ENCODE peak calls at places on chromosome 10, in four cellular contexts. Q is HCT116, L is K562, G is HepG2. O is an unnamed sample.

GRCh38 chr10:62045765-62046521 is 144.4 kb downstream of the ARID5B start:
- DNase-seq in Q (no peak), L (no peak), G (peak), O (no peak)

GRCh38 chr10:124565565-124566221 is 104.1 kb downstream of the LHPP start:
- DNase-seq in L (peak), G (peak), Q (peak), O (no peak)

GRCh38 chr10:65570143-65571010 is 1355.5 kb upstream of the LRRTM3 start:
- DNase-seq in Q (peak), L (peak), G (peak), O (no peak)

GRCh38 chr10:13589316-13589715 is 2.6 kb downstream of the PRPF18 start:
- DNase-seq in Q (no peak), G (no peak), L (no peak), O (no peak)

GRCh38 chr10:61606971-61607907 is 55.5 kb upstream of the CABCOCO1 start:
- DNase-seq in G (peak), L (peak), Q (peak), O (no peak)

GRCh38 chr10:129653861-129654260 is 186.8 kb downstream of the MGMT start:
- DNase-seq in Q (no peak), G (no peak), L (no peak), O (no peak)

GRCh38 chr10:22315455-22316285 is 518 bp upstream of the COMMD3 start:
- DNase-seq in L (no peak), G (no peak), Q (no peak), O (no peak)

GRCh38 chr10:127243490-127244272 is 47.3 kb upstream of the INSYN2A start:
- DNase-seq in L (peak), Q (peak), G (peak), O (no peak)

GRCh38 chr10:22005763-22006162 is 2.2 kb upstream of the DNAJC1 start:
- DNase-seq in Q (no peak), G (no peak), L (no peak), O (no peak)

GRCh38 chr10:93160140-93160539 is 86.4 kb downstream of the CYP26A1 start:
- DNase-seq in Q (no peak), G (no peak), L (no peak), O (no peak)

GRCh38 chr10:131790021-131790420 is 110.8 kb upstream of the PPP2R2D start:
- DNase-seq in G (no peak), L (peak), Q (peak), O (no peak)

GRCh38 chr10:78316451-78316931 is 282.8 kb downstream of the RPS24 start:
- DNase-seq in G (no peak), L (no peak), Q (no peak), O (no peak)

GRCh38 chr10:86836044-86836443 is 79.6 kb downstream of the BMPR1A start:
- DNase-seq in Q (no peak), G (no peak), L (no peak), O (no peak)

GRCh38 chr10:110774069-110775021 is 97.4 kb upstream of the PDCD4 start:
- DNase-seq in L (peak), G (peak), Q (peak), O (peak)

GRCh38 chr10:117131390-117132327 is 6.4 kb downstream of the VAX1 start:
- DNase-seq in L (peak), G (no peak), Q (no peak), O (no peak)

GRCh38 chr10:70832236-70832635 is 16.5 kb downstream of the SGPL1 start:
- DNase-seq in Q (no peak), G (no peak), L (no peak), O (no peak)

GRCh38 chr10:52451817-52452216 is 137.7 kb downstream of the DKK1 start:
- DNase-seq in G (no peak), L (no peak), Q (no peak), O (no peak)

GRCh38 chr10:84424731-84425165 is 96.4 kb downstream of the CCSER2 start:
- DNase-seq in Q (peak), G (peak), L (no peak), O (peak)

GRCh38 chr10:46265981-46266505 is 20.8 kb upstream of the ANTXRL start:
- DNase-seq in L (no peak), G (no peak), Q (no peak), O (no peak)

GRCh38 chr10:73906524-73907447 is 4.1 kb upstream of the PLAU start:
- DNase-seq in G (peak), Q (peak), L (no peak), O (no peak)

GRCh38 chr10:26780793-26781601 is 79.8 kb downstream of the ABI1 start:
- DNase-seq in Q (peak), G (no peak), L (no peak), O (peak)

GRCh38 chr10:62527019-62527827 is 153.1 kb downstream of the ZNF365 start:
- DNase-seq in G (no peak), L (no peak), Q (no peak), O (no peak)

GRCh38 chr10:99427566-99428150 is 2.8 kb downstream of the GOT1 start:
- DNase-seq in L (no peak), Q (no peak), G (no peak), O (no peak)

GRCh38 chr10:86261933-86262665 is 104.5 kb downstream of the GRID1 start:
- DNase-seq in Q (no peak), L (peak), G (peak), O (peak)

GRCh38 chr10:121195524-121195910 is 344.4 kb downstream of the WDR11 start:
- DNase-seq in L (no peak), G (no peak), Q (no peak), O (no peak)

GRCh38 chr10:44998146-44998631 is 2.5 kb upstream of the ZNF22 start:
- DNase-seq in L (no peak), G (no peak), Q (no peak), O (no peak)

GRCh38 chr10:102186128-102186527 is 33.9 kb downstream of the NOLC1 start:
- DNase-seq in Q (no peak), G (no peak), L (no peak), O (no peak)

GRCh38 chr10:86389441-86390193 is 23.0 kb upstream of the GRID1 start:
- DNase-seq in L (peak), Q (no peak), G (no peak), O (no peak)

GRCh38 chr10:76337641-76338040 is 906.2 kb downstream of the LRMDA start:
- DNase-seq in L (no peak), G (no peak), Q (no peak), O (no peak)

GRCh38 chr10:76334306-76334705 is 902.9 kb downstream of the LRMDA start:
- DNase-seq in G (no peak), L (no peak), Q (no peak), O (no peak)

GRCh38 chr10:76338187-76338586 is 906.8 kb downstream of the LRMDA start:
- DNase-seq in Q (no peak), G (no peak), L (no peak), O (no peak)

GRCh38 chr10:76333801-76334200 is 902.4 kb downstream of the LRMDA start:
- DNase-seq in G (no peak), L (no peak), Q (no peak), O (no peak)

DNA sequence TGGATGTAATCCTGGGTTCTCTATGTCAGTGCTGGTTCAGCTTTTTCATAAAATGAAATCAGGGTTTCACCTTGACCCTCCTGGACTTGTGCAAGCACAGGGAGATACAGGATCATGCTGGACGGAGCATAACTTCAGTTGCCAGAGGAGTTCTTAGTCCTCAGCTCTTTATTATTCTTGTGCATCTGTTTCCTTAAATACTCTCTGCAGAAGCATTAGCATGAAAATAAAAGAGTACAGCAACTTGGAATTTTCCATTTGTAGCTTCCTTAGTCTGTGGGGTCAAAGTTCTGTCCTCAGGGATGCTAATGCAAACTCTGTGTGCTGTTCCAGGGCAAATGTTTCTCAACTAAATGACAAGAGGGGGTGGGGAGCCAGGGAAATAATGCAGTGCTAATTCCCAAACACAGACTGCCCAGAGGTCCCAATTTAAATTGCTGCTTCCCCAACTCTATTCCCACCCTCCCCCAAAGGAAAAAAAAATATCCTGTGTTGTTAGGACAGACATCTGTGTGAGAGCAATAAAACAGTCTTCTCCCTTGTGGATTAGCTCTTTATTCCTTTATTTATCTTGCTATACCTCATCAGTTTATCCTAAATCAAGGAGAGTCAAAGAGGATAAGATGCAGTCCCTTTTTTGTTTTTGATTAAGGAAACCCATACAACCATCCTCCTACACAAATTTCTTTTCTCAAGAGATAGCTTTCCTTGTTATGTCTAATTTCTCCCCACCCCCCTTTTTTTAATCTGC is 905.0 kb downstream of the LRMDA start:
- DNase-seq in Q (no peak), G (peak), L (no peak), O (no peak)
- H3K27ac ChIP-seq in Q (no peak), G (peak), L (no peak), O (no peak)

GRCh38 chr10:29328988-29329387 is 40.1 kb downstream of the LYZL1 start:
- DNase-seq in Q (no peak), L (no peak), G (no peak), O (no peak)
- TF ChIP-seq SIN3A in Q (no peak), L (no peak), G (no peak), O (no peak)

DNA sequence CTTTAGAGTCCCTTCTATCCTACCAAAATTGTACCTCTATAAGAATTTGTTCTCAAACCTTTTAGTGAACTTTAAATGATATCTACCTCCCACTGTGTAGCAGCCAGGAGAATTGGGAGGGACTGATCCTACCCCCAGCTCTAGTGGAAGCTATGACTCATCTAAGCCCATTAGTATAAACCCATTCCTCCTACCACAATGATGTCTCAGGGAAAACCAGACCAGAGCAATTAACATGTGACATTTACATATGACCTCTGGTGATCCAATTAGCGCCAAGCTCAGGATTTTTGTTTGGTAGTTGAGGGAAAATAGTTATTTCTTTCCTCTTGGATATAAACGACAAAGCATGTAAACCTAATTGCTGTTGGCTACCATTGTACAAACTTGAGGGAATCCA is 33.1 kb upstream of the R3HCC1L start:
- DNase-seq in L (no peak), G (no peak), Q (no peak), O (no peak)
- TF ChIP-seq TCF7L2 in L (no peak), G (no peak), Q (no peak), O (no peak)

GRCh38 chr10:30058570-30059132 is 735 bp downstream of the JCAD start:
- DNase-seq in G (no peak), L (no peak), Q (no peak), O (no peak)
- H3K27ac ChIP-seq in G (no peak), L (no peak), Q (peak), O (peak)

GRCh38 chr10:95651346-95652115 is 5.0 kb downstream of the ALDH18A1 start:
- DNase-seq in Q (no peak), L (no peak), G (no peak), O (no peak)

GRCh38 chr10:95657250-95657649 is 739 bp upstream of the ALDH18A1 start:
- DNase-seq in L (no peak), G (no peak), Q (no peak), O (no peak)

GRCh38 chr10:95653895-95654294 is 2.6 kb downstream of the ALDH18A1 start:
- DNase-seq in L (no peak), G (no peak), Q (no peak), O (no peak)

GRCh38 chr10:95656291-95657164 is at the start of gene ALDH18A1:
- DNase-seq in L (peak), G (peak), Q (peak), O (peak)

GRCh38 chr10:95655571-95656290 is 780 bp downstream of the ALDH18A1 start:
- DNase-seq in L (peak), Q (no peak), G (peak), O (no peak)
- TF ChIP-seq SIN3A in L (no peak), Q (no peak), G (no peak), O (no peak)

GRCh38 chr10:96285331-96285752 is 14.0 kb upstream of the BLNK start:
- DNase-seq in L (no peak), Q (no peak), G (no peak), O (no peak)
- TF ChIP-seq TCF7L2 in L (no peak), Q (no peak), G (no peak), O (no peak)

O was measured in Panc1.